ENCODE peak calls at places on chromosomes 12 and 14, in eight cellular contexts. X, W, P, K, R, A, J and E are unnamed samples. For H3K36me3 and H3K4me1, the result is how much of the 10 kb centered on the place peaks cover.

GRCh38 chr12:104290320-104290719 is 13.2 kb upstream of the EID3 start:
- DNase-seq in X (no peak), W (no peak), P (peak), K (no peak), R (no peak), A (no peak), J (no peak), E (no peak)

GRCh38 chr12:116525418-116526001 is 33.7 kb upstream of the MAP1LC3B2 start:
- DNase-seq in X (peak), W (peak), P (peak), K (peak), R (peak), A (no peak), J (peak), E (no peak)

GRCh38 chr14:85088231-85088630 is 441.7 kb upstream of the FLRT2 start:
- DNase-seq in X (no peak), W (no peak), P (peak), K (no peak), R (no peak), A (no peak), J (no peak), E (no peak)

GRCh38 chr12:72271401-72271740 is 799 bp upstream of the TRHDE start:
- DNase-seq in X (peak), W (no peak), P (no peak), K (no peak), R (peak), A (no peak), J (no peak), E (no peak)

GRCh38 chr14:103662591-103662990 is 33.6 kb downstream of the KLC1 start:
- DNase-seq in X (no peak), W (no peak), P (no peak), K (no peak), R (no peak), A (no peak), J (no peak), E (no peak)

GRCh38 chr12:118560733-118561132 is 184.4 kb downstream of the SUDS3 start:
- DNase-seq in X (no peak), W (no peak), P (no peak), K (no peak), R (no peak), A (no peak), J (no peak), E (no peak)

GRCh38 chr12:89454080-89454848 is 70.3 kb downstream of the GALNT4 start:
- DNase-seq in X (no peak), W (no peak), P (no peak), K (peak), R (no peak), A (no peak), J (no peak), E (no peak)

GRCh38 chr12:27896419-27896990 is 76.0 kb downstream of the PTHLH start:
- DNase-seq in X (no peak), W (no peak), P (no peak), K (no peak), R (no peak), A (no peak), J (no peak), E (no peak)

GRCh38 chr12:43309845-43310405 is 242.1 kb downstream of the ADAMTS20 start:
- DNase-seq in X (no peak), W (no peak), P (no peak), K (no peak), R (no peak), A (no peak), J (no peak), E (no peak)

GRCh38 chr12:32309811-32310755 is 89.3 kb upstream of the FGD4 start:
- DNase-seq in X (peak), W (no peak), P (no peak), K (no peak), R (no peak), A (no peak), J (no peak), E (no peak)

GRCh38 chr12:57147641-57147944 is 174 bp upstream of the LRP1-AS start:
- DNase-seq in X (no peak), W (no peak), P (no peak), K (no peak), R (no peak), A (no peak), J (no peak), E (no peak)

GRCh38 chr12:26121323-26121740 is 3.5 kb downstream of the BHLHE41 start:
- DNase-seq in X (no peak), W (no peak), P (peak), K (no peak), R (peak), A (no peak), J (no peak), E (no peak)

GRCh38 chr12:124160102-124160501 is 134.8 kb upstream of the RFLNA start:
- DNase-seq in X (no peak), W (no peak), P (no peak), K (no peak), R (peak), A (no peak), J (no peak), E (no peak)

GRCh38 chr14:91019673-91020072 is 40.8 kb downstream of the RPS6KA5 start:
- DNase-seq in X (no peak), W (no peak), P (no peak), K (no peak), R (no peak), A (no peak), J (no peak), E (no peak)

GRCh38 chr12:29088611-29089219 is 60.4 kb upstream of the FAR2 start:
- DNase-seq in X (no peak), W (no peak), P (peak), K (no peak), R (peak), A (no peak), J (no peak), E (no peak)

GRCh38 chr14:73500360-73500759 is 9.6 kb downstream of the RIOX1 start:
- DNase-seq in X (no peak), W (no peak), P (peak), K (no peak), R (no peak), A (no peak), J (no peak), E (no peak)

GRCh38 chr12:91951571-91951970 is 194.1 kb downstream of the BTG1 start:
- DNase-seq in X (no peak), W (no peak), P (peak), K (no peak), R (no peak), A (no peak), J (no peak), E (no peak)

GRCh38 chr12:113960030-113960429 is 6.1 kb downstream of the RBM19 start:
- DNase-seq in X (no peak), W (no peak), P (no peak), K (no peak), R (no peak), A (no peak), J (no peak), E (no peak)

GRCh38 chr14:48584031-48584430 is 908.6 kb upstream of the MDGA2 start:
- DNase-seq in X (no peak), W (no peak), P (peak), K (no peak), R (no peak), A (no peak), J (no peak), E (no peak)

GRCh38 chr14:70660967-70661871 is 19.5 kb downstream of the TTC9 start:
- DNase-seq in X (peak), W (no peak), P (no peak), K (no peak), R (no peak), A (no peak), J (no peak), E (no peak)

GRCh38 chr14:70664698-70665447 is 23.2 kb downstream of the TTC9 start:
- DNase-seq in X (no peak), W (no peak), P (no peak), K (no peak), R (no peak), A (no peak), J (no peak), E (no peak)

GRCh38 chr14:70663707-70664179 is 22.0 kb downstream of the TTC9 start:
- DNase-seq in X (no peak), W (no peak), P (no peak), K (peak), R (no peak), A (no peak), J (no peak), E (no peak)

GRCh38 chr14:70662080-70662479 is 20.4 kb downstream of the TTC9 start:
- DNase-seq in X (no peak), W (no peak), P (peak), K (no peak), R (no peak), A (no peak), J (no peak), E (no peak)

GRCh38 chr14:70662816-70663215 is 21.1 kb downstream of the TTC9 start:
- DNase-seq in X (no peak), W (no peak), P (peak), K (no peak), R (no peak), A (no peak), J (no peak), E (no peak)
- H3K27ac ChIP-seq in X (no peak), W (no peak), P (no peak), K (no peak), R (peak), A (no peak), J (peak), E (no peak)

GRCh38 chr14:83300454-83301064 is 1766.9 kb upstream of the SEL1L start:
- DNase-seq in X (no peak), W (no peak), P (peak), K (no peak), R (peak), A (no peak), J (no peak), E (peak)
- H3K36me3 ChIP-seq in X (under half), W (under half), P (under half), K (under half), R (under half), A (under half), J (under half), E (under half)

GRCh38 chr12:110351119-110351518 is 52.4 kb downstream of the ANAPC7 start:
- DNase-seq in X (no peak), W (no peak), P (no peak), K (no peak), R (no peak), A (no peak), J (no peak), E (no peak)
- H3K4me1 ChIP-seq in X (under half), W (under half), P (under half), K (under half), R (under half), A (under half), J (under half), E (under half)

GRCh38 chr12:122895757-122896636 is at the start of gene VPS37B:
- DNase-seq in X (peak), W (no peak), P (peak), K (peak), R (peak), A (peak), J (peak), E (no peak)

GRCh38 chr12:122895290-122895689 is 634 bp downstream of the VPS37B start:
- DNase-seq in X (no peak), W (no peak), P (no peak), K (no peak), R (no peak), A (no peak), J (no peak), E (no peak)

GRCh38 chr12:122891661-122892525 is 4.0 kb downstream of the VPS37B start:
- DNase-seq in X (peak), W (no peak), P (peak), K (peak), R (peak), A (no peak), J (no peak), E (no peak)

GRCh38 chr12:122894173-122895121 is 1.5 kb downstream of the VPS37B start:
- DNase-seq in X (peak), W (no peak), P (peak), K (no peak), R (no peak), A (peak), J (no peak), E (no peak)

DNA sequence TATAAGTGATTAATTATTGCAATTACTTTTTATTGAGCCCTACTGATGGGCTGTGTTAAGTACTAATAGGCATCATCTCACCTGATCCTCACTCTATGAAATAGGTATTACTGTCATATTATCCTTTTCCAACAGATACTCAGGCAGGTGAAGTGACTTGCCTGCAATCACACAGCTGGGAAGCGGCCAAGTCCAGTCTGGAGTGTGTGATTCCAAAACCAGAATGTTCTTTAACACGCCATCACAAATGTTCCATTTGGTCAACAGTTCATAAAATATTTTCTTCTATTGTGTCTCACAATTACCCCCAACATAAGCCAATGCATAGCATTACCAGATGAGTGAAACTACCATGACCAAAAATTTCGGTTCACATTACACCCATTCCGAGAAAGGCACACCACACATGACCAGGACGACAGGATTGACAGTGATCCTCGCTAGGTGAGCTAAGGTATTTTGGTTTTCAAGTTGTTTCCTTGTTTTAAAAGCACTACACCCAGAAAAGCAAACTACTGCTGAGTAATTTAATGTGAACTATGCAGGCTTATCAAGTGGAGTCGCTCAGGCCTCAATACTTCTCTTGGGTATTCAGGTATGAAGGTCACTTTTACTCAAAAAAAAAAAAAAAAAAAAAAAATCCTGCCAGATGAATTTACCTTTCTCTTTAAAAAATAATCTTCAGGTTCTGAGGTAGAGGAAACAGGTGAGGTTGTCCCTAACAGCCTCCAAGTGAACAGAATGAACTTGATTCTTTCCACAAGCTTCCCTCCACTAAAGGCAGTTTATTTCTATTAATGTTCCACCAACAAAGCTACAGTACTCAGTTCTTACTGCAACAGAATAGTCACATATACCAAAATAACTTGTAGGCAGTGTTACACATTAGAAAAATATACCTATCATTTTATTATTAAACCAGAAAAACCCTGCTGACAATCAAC is 2.4 kb downstream of the VPS37B start:
- DNase-seq in X (peak), W (no peak), P (peak), K (no peak), R (no peak), A (peak), J (no peak), E (no peak)
- H3K27ac ChIP-seq in X (peak), W (peak), P (peak), K (peak), R (no peak), A (peak), J (peak), E (peak)

GRCh38 chr14:30938617-30939016 is 64.3 kb downstream of the COCH start:
- DNase-seq in X (no peak), W (no peak), P (no peak), K (no peak), R (no peak), A (no peak), J (no peak), E (no peak)
- H3K36me3 ChIP-seq in X (under half), W (half or more), P (under half), K (under half), R (under half), A (under half), J (under half), E (under half)

GRCh38 chr12:12717586-12718381 is 616 bp downstream of the CDKN1B start:
- DNase-seq in X (peak), W (no peak), P (peak), K (peak), R (peak), A (peak), J (no peak), E (no peak)
- H3K4me1 ChIP-seq in X (under half), W (under half), P (half or more), K (under half), R (half or more), A (half or more), J (under half), E (under half)

DNA sequence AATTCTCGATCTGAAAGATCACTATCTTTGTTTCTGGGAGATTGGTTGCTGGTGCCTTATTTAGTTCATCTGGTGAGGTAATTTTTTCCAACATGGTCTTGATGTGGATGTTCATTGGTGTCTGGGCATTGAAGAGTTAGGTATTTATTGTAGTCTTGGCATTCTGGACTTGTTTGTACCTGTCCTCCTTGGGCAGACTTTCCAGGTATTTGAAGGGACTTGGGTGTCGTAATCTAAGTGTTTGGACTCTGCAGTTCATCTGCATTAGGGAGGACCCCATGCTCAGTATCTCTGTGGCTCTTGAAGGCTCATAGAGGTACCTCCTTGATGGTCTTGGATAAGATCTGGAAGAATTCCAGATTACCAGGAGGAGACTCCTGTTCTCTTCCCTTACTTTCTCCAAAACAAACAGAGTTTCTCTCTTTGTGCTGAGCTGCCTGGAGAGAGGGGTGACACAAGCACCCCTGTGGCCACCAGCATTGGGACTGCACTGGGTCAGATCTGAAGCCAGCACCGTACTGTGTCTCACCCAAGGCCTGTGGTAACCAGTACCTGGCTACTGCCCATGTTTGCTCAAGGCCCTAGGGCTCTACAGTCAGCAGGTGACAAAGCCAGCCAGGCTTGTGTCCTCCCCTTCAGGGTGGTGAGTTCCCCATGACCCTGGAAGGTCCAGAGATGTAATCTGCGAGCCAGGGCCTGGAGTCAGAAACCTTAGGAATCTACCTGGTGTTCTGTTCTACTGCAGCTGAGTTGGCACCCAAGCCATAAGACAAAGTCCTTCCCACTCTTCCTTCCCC is 5.3 kb downstream of the A2ML1 start:
- DNase-seq in X (no peak), W (no peak), P (no peak), K (no peak), R (no peak), A (no peak), J (no peak), E (no peak)
- H3K27ac ChIP-seq in X (no peak), W (no peak), P (no peak), K (no peak), R (no peak), A (no peak), J (no peak), E (no peak)

GRCh38 chr14:99175331-99176155 is 96.5 kb downstream of the BCL11B start:
- DNase-seq in X (no peak), W (peak), P (no peak), K (no peak), R (no peak), A (no peak), J (no peak), E (no peak)
- H3K36me3 ChIP-seq in X (under half), W (under half), P (under half), K (under half), R (under half), A (under half), J (under half), E (under half)